ENCODE peak calls at places on chromosome 6, in ten cellular contexts. J, R, O, D, A, N, P, Y, U and T are unnamed samples.
A peak's percentile ranks its signal among the peaks of the same experiment; 100 is the strongest.

GRCh38 chr6:129766959-129767728 is 57.2 kb upstream of the ARHGAP18 start:
- DNase-seq in Y (peak; percentile 25), J (peak; percentile 82), A (no peak), D (no peak), P (peak; percentile 56), R (no peak), N (peak; percentile 25), U (no peak), O (no peak), T (no peak)

GRCh38 chr6:23650676-23651075 is 475.3 kb upstream of the NRSN1 start:
- DNase-seq in U (peak; percentile 50), J (no peak), A (no peak), D (no peak), N (no peak), P (no peak), O (no peak), R (no peak), Y (no peak), T (no peak)

GRCh38 chr6:50087231-50087954 is 37.7 kb upstream of the DEFB112 start:
- DNase-seq in O (no peak), J (no peak), U (no peak), D (no peak), P (no peak), Y (no peak), R (peak; percentile 45), N (no peak), A (no peak), T (no peak)

GRCh38 chr6:130033999-130034814 is 15.8 kb downstream of the L3MBTL3 start:
- DNase-seq in J (no peak), Y (no peak), U (no peak), N (no peak), R (peak; percentile 58), O (peak; percentile 79), A (no peak), P (no peak), D (no peak), T (no peak)

GRCh38 chr6:24796616-24797290 is 2.0 kb downstream of the ARMH2 start:
- DNase-seq in A (no peak), Y (no peak), O (no peak), R (no peak), D (no peak), U (no peak), P (no peak), J (no peak), N (no peak), T (no peak)

GRCh38 chr6:157107915-157108651 is 215.2 kb downstream of the TMEM242 start:
- DNase-seq in P (no peak), N (peak; percentile 57), R (peak; percentile 78), D (no peak), A (no peak), U (no peak), Y (no peak), J (no peak), O (peak; percentile 83), T (no peak)

GRCh38 chr6:25927721-25928359 is 2.7 kb downstream of the SLC17A2 start:
- DNase-seq in J (no peak), R (no peak), D (no peak), U (no peak), P (no peak), O (no peak), Y (no peak), A (no peak), N (no peak), T (no peak)

GRCh38 chr6:160065200-160065599 is 56.4 kb upstream of the SLC22A1 start:
- DNase-seq in Y (no peak), A (no peak), O (no peak), N (no peak), D (no peak), J (no peak), U (no peak), P (no peak), R (no peak), T (no peak)

GRCh38 chr6:45685076-45685475 is 307.3 kb upstream of the SUPT3H start:
- DNase-seq in D (no peak), N (no peak), R (no peak), O (no peak), J (no peak), P (no peak), Y (no peak), A (no peak), U (no peak), T (no peak)

GRCh38 chr6:102015431-102015830 is 621.9 kb downstream of the GRIK2 start:
- DNase-seq in P (no peak), D (no peak), U (no peak), R (no peak), Y (no peak), A (no peak), J (no peak), N (no peak), O (no peak), T (no peak)

GRCh38 chr6:104896914-104897313 is 37.2 kb upstream of the HACE1 start:
- DNase-seq in A (no peak), N (no peak), J (no peak), U (no peak), Y (no peak), D (no peak), O (no peak), R (no peak), P (no peak), T (no peak)
- TF ChIP-seq CTCF in A (peak; percentile 20), N (peak; percentile 55), J (peak; percentile 21), U (no peak), Y (no peak), D (no peak), O (peak; percentile 5), R (no peak), P (no peak), T (peak; percentile 15)

GRCh38 chr6:138162947-138163569 is 1.3 kb downstream of the ARFGEF3 start:
- DNase-seq in U (no peak), D (no peak), A (no peak), P (no peak), Y (no peak), O (no peak), J (no peak), N (no peak), R (no peak), T (no peak)
- H3K4me3 ChIP-seq in U (peak overlapping the region; percentile 68), D (no peak overlapping the region), A (no peak overlapping the region), P (no peak overlapping the region), Y (no peak overlapping the region), O (no peak overlapping the region), J (no peak overlapping the region), N (no peak overlapping the region), R (no peak overlapping the region), T (no peak overlapping the region)

GRCh38 chr6:53269827-53270226 is 78.9 kb downstream of the ELOVL5 start:
- DNase-seq in O (no peak), P (no peak), N (peak; percentile 21), J (no peak), D (no peak), A (no peak), R (no peak), Y (no peak), U (no peak), T (no peak)

GRCh38 chr6:53264915-53265615 is 83.7 kb downstream of the ELOVL5 start:
- DNase-seq in P (no peak), N (no peak), D (no peak), A (no peak), J (no peak), R (no peak), U (no peak), O (no peak), Y (no peak), T (no peak)

GRCh38 chr6:53266553-53267090 is 82.1 kb downstream of the ELOVL5 start:
- DNase-seq in A (no peak), Y (no peak), J (no peak), D (no peak), N (no peak), U (no peak), P (no peak), O (no peak), R (no peak), T (no peak)

GRCh38 chr6:53273356-53273755 is 75.4 kb downstream of the ELOVL5 start:
- DNase-seq in N (no peak), A (no peak), O (no peak), P (no peak), D (no peak), J (no peak), U (no peak), R (no peak), Y (no peak), T (no peak)

DNA sequence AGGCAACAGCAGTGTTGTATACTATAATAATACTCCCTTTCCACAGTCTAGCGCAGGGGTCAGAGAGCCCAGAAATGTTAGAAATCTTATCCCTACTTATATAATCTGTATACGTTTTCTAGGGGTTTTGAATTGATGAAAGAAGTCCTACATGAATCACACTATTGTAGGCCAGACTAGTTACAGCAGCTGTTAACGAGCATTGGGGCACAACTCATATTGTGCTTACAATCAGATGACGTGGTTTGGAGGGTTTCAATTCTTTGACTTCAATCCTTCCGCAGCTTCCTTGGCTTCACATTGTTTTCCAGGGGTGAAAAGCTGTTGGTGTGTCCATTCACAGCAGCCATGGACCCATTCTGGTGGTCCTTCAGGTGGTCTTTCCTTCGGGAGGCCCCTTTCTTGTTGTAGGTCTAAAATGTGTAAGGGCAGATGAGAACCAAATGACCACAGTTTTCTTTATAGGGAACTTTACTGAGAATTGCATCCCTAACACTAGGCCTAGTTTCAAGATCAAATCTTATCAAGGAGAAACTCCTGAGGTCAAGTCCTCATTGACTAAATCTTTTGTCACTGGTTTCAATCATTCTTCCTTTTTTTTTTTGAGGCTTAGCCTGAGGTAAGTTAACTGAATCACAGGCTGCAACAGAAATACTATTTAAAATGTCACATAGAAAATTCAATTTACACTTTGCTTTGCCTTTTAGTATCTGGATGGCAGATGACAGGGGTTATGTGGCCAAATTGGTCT is 79.7 kb downstream of the ELOVL5 start:
- DNase-seq in R (no peak), D (no peak), Y (no peak), P (no peak), N (no peak), U (no peak), J (no peak), O (no peak), A (no peak), T (no peak)
- TF ChIP-seq CTCF in R (no peak), D (no peak), Y (no peak), P (no peak), N (no peak), U (no peak), J (no peak), O (no peak), A (no peak), T (no peak)

GRCh38 chr6:143163621-143164020 is 102.9 kb downstream of the AIG1 start:
- DNase-seq in N (no peak), J (no peak), A (no peak), P (no peak), O (no peak), Y (no peak), U (no peak), R (no peak), D (no peak), T (no peak)

GRCh38 chr6:143166247-143166695 is 105.6 kb downstream of the AIG1 start:
- DNase-seq in Y (no peak), A (no peak), P (no peak), U (no peak), R (no peak), O (no peak), J (no peak), D (no peak), N (no peak), T (no peak)

GRCh38 chr6:143165315-143165855 is 104.7 kb downstream of the AIG1 start:
- DNase-seq in A (no peak), Y (no peak), D (no peak), J (no peak), R (no peak), U (no peak), O (no peak), N (no peak), P (no peak), T (no peak)

GRCh38 chr6:143167224-143167623 is 106.5 kb downstream of the AIG1 start:
- DNase-seq in U (no peak), Y (no peak), R (no peak), N (no peak), O (no peak), D (no peak), A (no peak), P (no peak), J (no peak), T (no peak)

GRCh38 chr6:143164565-143165105 is 103.9 kb downstream of the AIG1 start:
- DNase-seq in P (no peak), U (no peak), N (no peak), J (no peak), D (no peak), R (no peak), Y (no peak), O (no peak), A (no peak), T (no peak)
- H3K4me3 ChIP-seq in P (no peak overlapping the region), U (no peak overlapping the region), N (no peak overlapping the region), J (no peak overlapping the region), D (no peak overlapping the region), R (no peak overlapping the region), Y (no peak overlapping the region), O (no peak overlapping the region), A (no peak overlapping the region), T (no peak overlapping the region)